ENCODE peak calls at places on chromosome 6, in seven cellular contexts. P is HCT116, D is K562, O is GM12878, V is H1, S is SK-N-SH, M is HepG2. L is an unnamed sample.

GRCh38 chr6:144675231-144675861 is 390.2 kb downstream of the UTRN start:
- DNase-seq in P (no peak), D (no peak), O (peak), V (no peak), S (no peak), M (no peak), L (peak)

GRCh38 chr6:2636672-2637071 is 114.0 kb downstream of the MYLK4 start:
- DNase-seq in P (no peak), D (no peak), O (no peak), V (no peak), S (no peak), M (no peak), L (no peak)

GRCh38 chr6:36685198-36685919 is 6.8 kb downstream of the CDKN1A start:
- DNase-seq in P (no peak), D (no peak), O (no peak), V (no peak), S (no peak), M (no peak), L (no peak)

GRCh38 chr6:35499372-35499771 is 2.5 kb upstream of the TEAD3 start:
- DNase-seq in P (no peak), D (no peak), O (no peak), V (no peak), S (no peak), M (no peak), L (no peak)

GRCh38 chr6:90288404-90288803 is 8.2 kb downstream of the BACH2 start:
- DNase-seq in P (no peak), D (no peak), O (no peak), V (no peak), S (no peak), M (no peak), L (no peak)

GRCh38 chr6:85419046-85419759 is 30.7 kb upstream of the NT5E start:
- DNase-seq in P (no peak), D (no peak), O (no peak), V (no peak), S (no peak), M (no peak), L (no peak)

GRCh38 chr6:2181567-2181966 is 63.8 kb downstream of the GMDS start:
- DNase-seq in P (no peak), D (no peak), O (no peak), V (no peak), S (no peak), M (no peak), L (no peak)

GRCh38 chr6:79143320-79143898 is 65.4 kb upstream of the PHIP start:
- DNase-seq in P (no peak), D (no peak), O (no peak), V (no peak), S (no peak), M (peak), L (no peak)

GRCh38 chr6:27312950-27313271 is 838 bp upstream of the POM121L2 start:
- DNase-seq in P (no peak), D (no peak), O (no peak), V (no peak), S (no peak), M (no peak), L (no peak)

GRCh38 chr6:28212510-28213212 is 12.4 kb upstream of the ZSCAN9 start:
- DNase-seq in P (peak), D (peak), O (peak), V (peak), S (peak), M (peak), L (peak)

GRCh38 chr6:111534366-111534765 is 51.3 kb upstream of the REV3L start:
- DNase-seq in P (no peak), D (peak), O (no peak), V (no peak), S (no peak), M (no peak), L (peak)

GRCh38 chr6:5995705-5996686 is 10.7 kb downstream of the NRN1 start:
- DNase-seq in P (no peak), D (peak), O (no peak), V (peak), S (peak), M (peak), L (no peak)

GRCh38 chr6:39684790-39685485 is 40.3 kb downstream of the KIF6 start:
- DNase-seq in P (no peak), D (peak), O (no peak), V (no peak), S (no peak), M (no peak), L (peak)

GRCh38 chr6:40634429-40634828 is 47.3 kb upstream of the LRFN2 start:
- DNase-seq in P (no peak), D (peak), O (no peak), V (no peak), S (peak), M (no peak), L (no peak)

GRCh38 chr6:166005401-166005845 is 162.2 kb downstream of the TBXT start:
- DNase-seq in P (no peak), D (no peak), O (no peak), V (no peak), S (no peak), M (no peak), L (no peak)

GRCh38 chr6:4732691-4733315 is 43.4 kb upstream of the CDYL start:
- DNase-seq in P (peak), D (peak), O (no peak), V (peak), S (peak), M (peak), L (no peak)

GRCh38 chr6:40950986-40951730 is 87.9 kb downstream of the UNC5CL start:
- DNase-seq in P (no peak), D (no peak), O (no peak), V (no peak), S (peak), M (no peak), L (no peak)

GRCh38 chr6:122790740-122791679 is 2.0 kb downstream of the SMPDL3A start:
- DNase-seq in P (no peak), D (peak), O (no peak), V (no peak), S (no peak), M (peak), L (no peak)

GRCh38 chr6:16432075-16433032 is 194.0 kb downstream of the GMPR start:
- DNase-seq in P (no peak), D (no peak), O (peak), V (no peak), S (no peak), M (no peak), L (no peak)

GRCh38 chr6:105941616-105942412 is 144.3 kb upstream of the PRDM1 start:
- DNase-seq in P (no peak), D (no peak), O (no peak), V (no peak), S (no peak), M (no peak), L (no peak)

GRCh38 chr6:152293404-152293803 is 343.8 kb downstream of the SYNE1 start:
- DNase-seq in P (no peak), D (no peak), O (no peak), V (no peak), S (peak), M (no peak), L (no peak)

DNA sequence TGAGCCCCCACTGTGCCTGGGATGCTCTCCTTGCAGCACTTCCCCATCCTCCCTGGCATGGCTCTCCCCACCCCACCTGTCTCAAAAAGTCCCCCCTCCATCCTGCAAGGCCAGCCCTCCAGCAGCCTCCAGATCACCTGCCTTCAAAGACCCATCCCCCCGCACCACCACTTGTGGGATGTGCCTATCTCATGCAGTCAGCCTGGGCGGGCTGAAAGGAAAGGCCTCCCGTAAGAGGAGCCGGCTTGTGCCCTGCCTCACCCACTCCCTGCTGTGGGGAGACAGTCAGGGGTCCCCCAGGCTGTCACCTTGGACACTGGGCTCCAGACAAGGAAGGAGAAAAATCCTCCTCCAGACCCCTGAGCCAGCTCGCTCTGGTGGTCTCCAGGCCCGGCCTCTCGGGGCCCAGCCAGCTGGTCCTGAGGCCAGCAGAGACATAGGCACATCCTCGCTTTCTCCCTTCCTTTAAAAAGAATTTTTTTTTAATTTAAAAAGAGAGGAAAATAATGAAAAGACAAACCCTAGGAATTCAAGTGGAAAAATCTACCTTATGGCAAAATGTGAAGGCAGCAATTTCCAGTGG is 77.3 kb downstream of the GRM4 start:
- DNase-seq in P (no peak), D (peak), O (no peak), V (peak), S (no peak), M (no peak), L (no peak)
- TF ChIP-seq JUND in P (no peak), D (no peak), O (no peak), V (no peak), S (no peak), M (no peak), L (no peak)

DNA sequence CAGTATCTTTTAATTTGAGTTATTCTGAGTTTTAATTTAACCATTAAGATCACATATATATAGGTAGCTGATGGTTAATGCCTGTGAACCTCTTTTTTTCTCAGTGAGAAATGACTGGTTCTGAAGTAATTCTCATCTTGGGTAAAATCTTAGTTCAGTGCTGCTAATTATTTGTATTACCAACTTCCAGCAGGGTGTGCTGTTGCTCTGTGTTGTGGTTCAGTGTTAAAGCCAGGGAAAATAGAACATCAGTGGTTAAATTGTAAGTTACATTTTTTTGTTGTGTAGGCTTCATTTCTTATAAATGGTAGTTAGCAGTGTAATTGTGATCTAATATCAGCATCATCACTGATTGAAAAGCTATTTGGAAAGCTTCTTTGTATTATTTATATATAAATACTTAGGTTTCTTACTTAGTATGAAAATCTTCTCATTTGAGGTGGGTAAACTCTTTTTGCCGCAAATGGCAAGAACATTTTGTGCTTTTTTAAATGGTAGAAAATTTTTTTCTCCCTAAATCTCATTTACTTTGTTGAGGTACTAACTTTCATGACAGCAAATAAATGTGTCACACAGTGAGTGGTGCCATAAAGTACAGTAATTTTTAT is 43.7 kb downstream of the CDC5L start:
- DNase-seq in P (peak), D (peak), O (peak), V (no peak), S (peak), M (peak), L (peak)
- TF ChIP-seq JUND in P (no peak), D (peak), O (no peak), V (no peak), S (no peak), M (no peak), L (no peak)

GRCh38 chr6:41964201-41964887 is 22.7 kb upstream of the CCND3 start:
- DNase-seq in P (no peak), D (no peak), O (no peak), V (no peak), S (no peak), M (no peak), L (no peak)
- TF ChIP-seq JUND in P (no peak), D (no peak), O (no peak), V (no peak), S (no peak), M (no peak), L (no peak)

GRCh38 chr6:137877113-137877512 is 10.1 kb downstream of the TNFAIP3 start:
- DNase-seq in P (no peak), D (no peak), O (no peak), V (no peak), S (no peak), M (no peak), L (no peak)

GRCh38 chr6:137874204-137875001 is 7.3 kb downstream of the TNFAIP3 start:
- DNase-seq in P (no peak), D (no peak), O (no peak), V (no peak), S (no peak), M (no peak), L (no peak)

GRCh38 chr6:137875606-137876005 is 8.5 kb downstream of the TNFAIP3 start:
- DNase-seq in P (no peak), D (no peak), O (no peak), V (no peak), S (no peak), M (no peak), L (no peak)

GRCh38 chr6:137878070-137878809 is 11.2 kb downstream of the TNFAIP3 start:
- DNase-seq in P (no peak), D (no peak), O (no peak), V (no peak), S (no peak), M (no peak), L (no peak)

GRCh38 chr6:137876547-137876946 is 9.5 kb downstream of the TNFAIP3 start:
- DNase-seq in P (no peak), D (no peak), O (no peak), V (no peak), S (no peak), M (no peak), L (no peak)
- TF ChIP-seq JUND in P (no peak), D (no peak), O (no peak), V (no peak), S (no peak), M (no peak), L (no peak)